ENCODE peak calls at places on chromosomes 3 and 15, in four cellular contexts. S is CD8-positive, alpha-beta memory T cell; L is keratinocyte; O is ovary. X is an unnamed sample.

GRCh38 chr3:11996500-11996899 is 7.7 kb upstream of the SYN2 start:
- DNase-seq in S (no peak), L (no peak), O (no peak), X (no peak)

GRCh38 chr3:127629462-127630403 is 748 bp downstream of the PODXL2 start:
- DNase-seq in S (peak; percentile 64), L (no peak), O (peak; percentile 37), X (peak; percentile 47)

GRCh38 chr15:63999177-63999576 is 47.1 kb downstream of the DAPK2 start:
- DNase-seq in S (no peak), L (no peak), O (no peak), X (no peak)

GRCh38 chr3:54773251-54773650 is 154.6 kb downstream of the LRTM1 start:
- DNase-seq in S (no peak), L (no peak), O (no peak), X (no peak)

GRCh38 chr3:191425322-191425734 is 35.6 kb upstream of the PYDC2 start:
- DNase-seq in S (no peak), L (no peak), O (no peak), X (no peak)

GRCh38 chr3:170703121-170703588 is 117.3 kb upstream of the SLC7A14 start:
- DNase-seq in S (no peak), L (no peak), O (no peak), X (no peak)

GRCh38 chr3:148759425-148759824 is 61.7 kb downstream of the AGTR1 start:
- DNase-seq in S (no peak), L (no peak), O (no peak), X (no peak)

GRCh38 chr3:111605016-111605415 is 9.9 kb upstream of the ZBED2 start:
- DNase-seq in S (no peak), L (no peak), O (no peak), X (no peak)

GRCh38 chr15:79496838-79497237 is 64.7 kb downstream of the MINAR1 start:
- DNase-seq in S (no peak), L (no peak), O (no peak), X (no peak)

DNA sequence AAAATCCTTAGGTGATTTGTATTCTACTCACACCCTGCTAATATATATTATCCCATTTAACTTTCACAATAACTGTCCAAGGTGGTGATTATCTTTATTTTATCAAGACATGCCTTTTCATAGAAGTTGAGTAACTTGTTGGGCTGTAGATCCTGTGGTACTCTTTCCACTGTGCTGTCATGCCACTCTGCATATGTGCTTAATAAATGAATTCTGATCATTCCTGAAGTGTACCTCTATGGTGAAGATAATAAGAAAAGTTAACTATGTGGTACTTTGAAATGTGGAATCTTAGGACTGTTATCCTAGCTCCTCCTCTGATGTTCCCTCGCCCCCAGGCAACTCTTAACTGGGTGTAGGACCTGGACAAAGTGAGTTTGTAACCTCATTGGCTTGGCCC is 5.2 kb downstream of the SNRK start:
- DNase-seq in S (no peak), L (no peak), O (no peak), X (no peak)
- H3K4me1 ChIP-seq in S (peaks cover 75% of the 10 kb centered on the region), L (peaks cover 52% of the 10 kb centered on the region), O (peaks cover 16% of the 10 kb centered on the region), X (peaks cover 79% of the 10 kb centered on the region)

DNA sequence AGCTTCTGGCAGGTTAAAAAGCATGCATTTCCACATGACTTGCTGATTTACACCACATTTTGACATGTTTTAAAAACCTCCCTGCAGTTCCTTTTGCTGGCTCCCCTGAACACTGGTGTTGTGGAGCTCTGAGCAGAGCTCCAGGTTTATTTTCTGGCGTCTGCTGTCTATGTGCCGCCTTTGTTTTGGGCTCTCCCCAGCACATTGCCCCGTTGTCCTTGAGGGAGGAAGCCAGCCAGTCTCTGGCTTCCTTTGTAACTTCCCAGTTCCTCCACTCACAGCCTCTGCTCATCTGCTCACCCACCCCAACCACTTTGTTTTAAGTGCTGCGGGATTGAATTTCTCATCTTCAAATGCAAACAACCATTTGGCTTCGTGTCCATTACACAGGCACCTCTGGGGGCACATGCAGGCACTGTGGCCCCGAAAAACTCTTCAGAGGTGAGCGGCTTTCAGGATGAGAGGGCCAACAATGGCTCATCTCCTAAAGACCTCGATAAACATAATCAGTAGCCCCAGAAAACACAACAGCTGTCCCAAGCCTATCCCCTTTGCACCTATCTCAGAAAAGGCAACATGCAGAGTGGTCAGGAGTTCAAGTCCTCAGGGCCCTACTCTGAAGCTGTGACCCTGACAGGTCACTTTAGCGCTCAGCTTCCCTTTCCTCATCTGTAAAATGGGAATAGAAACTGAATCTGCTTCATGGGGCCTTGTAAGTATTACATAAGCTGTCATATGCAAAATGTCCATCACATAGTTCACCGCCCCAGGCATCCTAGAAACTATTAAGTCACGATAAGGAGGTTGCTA is 1.4 kb upstream of the MEF2A start:
- DNase-seq in S (no peak), L (no peak), O (peak; percentile 47), X (peak; percentile 5)
- H3K27ac ChIP-seq in S (no peak overlapping the region), L (no peak overlapping the region), O (peak overlapping the region; percentile 99), X (peak overlapping the region; percentile 55)

GRCh38 chr15:74174966-74175270 is 1.4 kb downstream of the ISLR start:
- DNase-seq in S (no peak), L (no peak), O (no peak), X (no peak)
- H3K4me3 ChIP-seq in S (no peak overlapping the region), L (no peak overlapping the region), O (peak overlapping the region; percentile 46), X (no peak overlapping the region)

GRCh38 chr3:31891876-31892455 is 89.1 kb downstream of the OSBPL10 start:
- DNase-seq in S (no peak), L (no peak), O (no peak), X (no peak)
- H3K4me1 ChIP-seq in S (no peaks in the 10 kb centered on the region), L (peaks cover 78% of the 10 kb centered on the region), O (no peaks in the 10 kb centered on the region), X (no peaks in the 10 kb centered on the region)

GRCh38 chr15:100340721-100341661 is 784 bp downstream of the ADAMTS17 start:
- DNase-seq in S (no peak), L (no peak), O (no peak), X (peak; percentile 54)
- H3K27ac ChIP-seq in S (no peak overlapping the region), L (no peak overlapping the region), O (no peak overlapping the region), X (peak overlapping the region; percentile 43)

DNA sequence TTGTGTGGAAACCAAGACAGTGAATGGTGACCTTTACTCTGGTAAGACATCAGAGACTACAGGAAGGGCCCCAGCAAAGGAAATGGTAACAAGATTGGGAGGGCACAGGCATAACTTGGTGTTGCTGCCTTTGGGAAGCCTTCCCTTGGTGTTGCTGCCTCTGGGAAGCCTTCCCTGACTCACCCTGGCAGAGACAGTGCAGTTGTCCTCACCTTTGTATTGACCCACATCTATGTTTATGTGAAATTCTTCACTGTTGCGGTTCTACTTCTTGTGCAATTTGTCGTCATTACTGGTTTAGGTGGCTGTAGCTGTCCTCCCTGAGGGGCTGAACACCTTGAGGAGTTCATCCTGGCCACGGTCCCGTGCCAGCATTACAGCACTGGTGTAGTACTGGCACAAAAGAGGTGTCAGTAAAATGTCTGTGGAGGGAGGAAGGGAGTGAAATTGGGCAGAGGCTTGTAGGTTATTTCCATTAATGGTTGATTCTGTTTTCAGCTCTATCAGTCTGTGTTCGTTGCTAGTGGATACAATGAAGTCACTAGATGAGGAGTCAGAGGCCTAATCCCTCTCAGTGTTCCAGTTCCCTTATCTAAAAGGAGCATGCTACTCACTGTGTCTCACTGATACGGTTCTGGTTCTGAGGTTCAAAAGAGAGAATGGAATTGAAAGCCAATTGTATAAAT is 21.6 kb downstream of the IFT122 start:
- DNase-seq in S (no peak), L (no peak), O (no peak), X (no peak)
- H3K4me3 ChIP-seq in S (no peak overlapping the region), L (no peak overlapping the region), O (no peak overlapping the region), X (no peak overlapping the region)

GRCh38 chr3:32401141-32401540 is 9.5 kb downstream of the CMTM7 start:
- DNase-seq in S (no peak), L (no peak), O (no peak), X (peak; percentile 31)
- H3K4me1 ChIP-seq in S (peaks cover 47% of the 10 kb centered on the region), L (peaks cover 33% of the 10 kb centered on the region), O (peaks cover 3% of the 10 kb centered on the region), X (peaks cover 74% of the 10 kb centered on the region)

X was measured in CD4-positive, alpha-beta memory T cell.